ENCODE peak calls at places on chromosomes 16 and 17, in six cellular contexts. Q, F, U, B, H and K are unnamed samples.
A peak's percentile ranks its signal among the peaks of the same experiment; 100 is the strongest.

GRCh38 chr16:28915181-28915580 is 9.9 kb downstream of the RABEP2 start:
- DNase-seq in F (peak; percentile 59), Q (peak; percentile 17), U (no peak), B (peak; percentile 54), H (no peak), K (peak; percentile 83)

GRCh38 chr17:72432143-72432604 is 311.4 kb downstream of the SOX9 start:
- DNase-seq in Q (no peak), F (no peak), H (no peak), B (peak; percentile 50), U (no peak), K (no peak)

GRCh38 chr17:80117491-80118401 is 16.4 kb downstream of the GAA start:
- DNase-seq in U (no peak), H (no peak), Q (no peak), B (no peak), F (no peak), K (no peak)

GRCh38 chr17:64651889-64652288 is 10.2 kb downstream of the SMURF2 start:
- DNase-seq in B (peak; percentile 15), U (no peak), F (no peak), H (no peak), Q (no peak), K (peak; percentile 49)

GRCh38 chr17:18364166-18364565 is 816 bp upstream of the SHMT1 start:
- DNase-seq in H (no peak), U (no peak), B (no peak), F (no peak), Q (no peak), K (no peak)

GRCh38 chr16:87127061-87127765 is 190.0 kb downstream of the C16orf95 start:
- DNase-seq in H (no peak), U (peak; percentile 69), Q (peak; percentile 78), F (peak; percentile 86), B (peak; percentile 60), K (peak; percentile 71)

GRCh38 chr16:83940630-83941378 is 12.2 kb upstream of the OSGIN1 start:
- DNase-seq in F (no peak), B (no peak), U (no peak), Q (no peak), H (no peak), K (no peak)

GRCh38 chr17:13995856-13996635 is 73.3 kb upstream of the COX10 start:
- DNase-seq in B (peak; percentile 21), H (no peak), F (no peak), U (no peak), Q (no peak), K (no peak)

GRCh38 chr16:46591257-46591656 is 29.9 kb downstream of the SHCBP1 start:
- DNase-seq in U (no peak), F (no peak), B (no peak), Q (no peak), H (no peak), K (no peak)

GRCh38 chr17:73292031-73292531 is 19.7 kb downstream of the CDC42EP4 start:
- DNase-seq in F (peak; percentile 50), Q (peak; percentile 82), U (peak; percentile 87), B (peak; percentile 75), H (peak; percentile 70), K (peak; percentile 57)

GRCh38 chr16:2086812-2087425 is 39.1 kb downstream of the TSC2 start:
- DNase-seq in Q (no peak), B (no peak), F (no peak), U (no peak), H (no peak), K (no peak)

GRCh38 chr17:42076797-42077559 is 21.3 kb downstream of the ZNF385C start:
- DNase-seq in H (no peak), B (no peak), U (no peak), F (no peak), Q (no peak), K (no peak)

GRCh38 chr17:82914375-82914774 is 74.6 kb upstream of the ZNF750 start:
- DNase-seq in Q (no peak), B (no peak), U (no peak), H (no peak), F (peak; percentile 23), K (no peak)

GRCh38 chr16:86480444-86480843 is 29.9 kb upstream of the FOXF1 start:
- DNase-seq in F (no peak), B (no peak), H (no peak), U (no peak), Q (no peak), K (no peak)

GRCh38 chr16:17224859-17225258 is 245.9 kb downstream of the XYLT1 start:
- DNase-seq in F (peak; percentile 69), U (peak; percentile 89), B (peak; percentile 1), H (peak; percentile 85), Q (peak; percentile 70), K (peak; percentile 89)

GRCh38 chr17:75271955-75272847 is 1.2 kb upstream of the MIF4GD start:
- DNase-seq in U (peak; percentile 86), Q (peak; percentile 29), F (no peak), B (no peak), H (no peak), K (no peak)

GRCh38 chr17:6471531-6472465 is 27.5 kb downstream of the PIMREG start:
- DNase-seq in Q (peak; percentile 57), F (peak; percentile 76), U (no peak), B (peak; percentile 43), H (no peak), K (peak; percentile 64)

GRCh38 chr17:2386400-2387085 is 14.3 kb downstream of the MNT start:
- DNase-seq in H (no peak), Q (no peak), F (no peak), B (no peak), U (no peak), K (no peak)

GRCh38 chr16:48498761-48499600 is 111.0 kb downstream of the N4BP1 start:
- DNase-seq in Q (peak; percentile 50), F (peak; percentile 96), B (peak; percentile 94), U (peak; percentile 86), H (peak; percentile 88), K (peak; percentile 93)

GRCh38 chr17:79568661-79569060 is 42.2 kb downstream of the RBFOX3 start:
- DNase-seq in F (no peak), U (peak; percentile 55), H (no peak), Q (no peak), B (no peak), K (no peak)

GRCh38 chr17:81364278-81365147 is 30.7 kb upstream of the BAHCC1 start:
- DNase-seq in U (no peak), Q (no peak), B (no peak), F (no peak), H (no peak), K (no peak)

GRCh38 chr17:45430006-45430737 is 2.5 kb downstream of the ARHGAP27 start:
- DNase-seq in F (no peak), B (no peak), U (no peak), Q (no peak), H (no peak), K (no peak)

DNA sequence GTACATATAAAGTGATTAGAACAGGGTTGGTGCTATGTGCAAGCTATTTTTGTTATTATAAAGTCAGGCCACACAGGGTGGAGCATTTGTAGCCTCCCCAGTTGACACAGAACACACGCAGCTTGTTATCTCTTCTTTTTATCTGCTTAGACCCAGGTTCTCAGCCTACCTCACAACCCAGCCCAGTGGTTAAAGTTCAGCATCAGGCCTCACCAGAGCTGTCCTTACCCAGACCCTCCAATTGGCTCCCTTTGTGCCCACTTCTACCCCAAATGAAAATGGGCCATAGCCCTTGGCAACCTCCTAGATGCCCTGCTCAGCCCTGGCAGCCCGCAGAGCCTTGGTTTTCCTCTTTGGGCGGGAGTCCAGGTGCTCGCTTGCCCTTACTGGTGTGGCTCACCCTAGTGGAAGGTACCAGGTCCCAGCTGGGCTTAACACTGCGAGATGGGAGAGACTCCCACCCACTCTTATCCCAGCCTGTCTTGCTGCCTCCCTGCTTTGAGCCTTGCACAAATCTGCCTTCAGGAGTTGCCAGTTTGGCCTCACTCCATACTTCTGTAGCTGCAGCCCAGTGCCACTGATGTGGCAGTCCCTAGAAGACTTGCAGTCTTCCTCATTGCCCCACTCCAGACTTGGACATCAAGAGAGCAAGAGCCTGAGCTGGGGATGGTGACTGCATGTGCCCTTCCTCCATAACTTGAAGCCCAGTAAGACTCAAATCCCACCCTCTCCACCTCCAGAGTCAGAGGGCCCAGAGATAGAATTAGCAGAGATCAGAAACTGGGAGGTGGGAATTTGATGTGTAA is 1.2 kb upstream of the PIGS start:
- DNase-seq in H (no peak), B (no peak), Q (no peak), U (no peak), F (no peak), K (no peak)
- H3K4me3 ChIP-seq in H (no peak overlapping the region), B (no peak overlapping the region), Q (no peak overlapping the region), U (peak overlapping the region; percentile 97), F (no peak overlapping the region), K (no peak overlapping the region)

GRCh38 chr17:30228011-30228410 is 7.5 kb downstream of the SLC6A4 start:
- DNase-seq in F (no peak), U (no peak), Q (peak; percentile 38), H (no peak), B (no peak), K (no peak)

GRCh38 chr17:30232015-30232821 is 3.3 kb downstream of the SLC6A4 start:
- DNase-seq in U (no peak), H (no peak), B (no peak), Q (no peak), F (no peak), K (no peak)

GRCh38 chr17:30232822-30233427 is 2.6 kb downstream of the SLC6A4 start:
- DNase-seq in F (no peak), B (no peak), U (no peak), H (no peak), Q (no peak), K (no peak)

GRCh38 chr17:30229012-30229411 is 6.5 kb downstream of the SLC6A4 start:
- DNase-seq in U (no peak), F (no peak), Q (no peak), B (no peak), H (no peak), K (peak; percentile 26)

GRCh38 chr17:30230596-30231125 is 4.8 kb downstream of the SLC6A4 start:
- DNase-seq in H (no peak), F (no peak), B (no peak), U (no peak), Q (no peak), K (peak; percentile 34)
- TF ChIP-seq CTCF in H (no peak), F (no peak), B (no peak), U (no peak), Q (no peak), K (no peak)

GRCh38 chr16:58384437-58385055 is 7.7 kb upstream of the GINS3 start:
- DNase-seq in H (no peak), F (no peak), Q (no peak), U (no peak), B (no peak), K (no peak)
- H3K4me3 ChIP-seq in H (no peak overlapping the region), F (no peak overlapping the region), Q (no peak overlapping the region), U (no peak overlapping the region), B (no peak overlapping the region), K (no peak overlapping the region)

DNA sequence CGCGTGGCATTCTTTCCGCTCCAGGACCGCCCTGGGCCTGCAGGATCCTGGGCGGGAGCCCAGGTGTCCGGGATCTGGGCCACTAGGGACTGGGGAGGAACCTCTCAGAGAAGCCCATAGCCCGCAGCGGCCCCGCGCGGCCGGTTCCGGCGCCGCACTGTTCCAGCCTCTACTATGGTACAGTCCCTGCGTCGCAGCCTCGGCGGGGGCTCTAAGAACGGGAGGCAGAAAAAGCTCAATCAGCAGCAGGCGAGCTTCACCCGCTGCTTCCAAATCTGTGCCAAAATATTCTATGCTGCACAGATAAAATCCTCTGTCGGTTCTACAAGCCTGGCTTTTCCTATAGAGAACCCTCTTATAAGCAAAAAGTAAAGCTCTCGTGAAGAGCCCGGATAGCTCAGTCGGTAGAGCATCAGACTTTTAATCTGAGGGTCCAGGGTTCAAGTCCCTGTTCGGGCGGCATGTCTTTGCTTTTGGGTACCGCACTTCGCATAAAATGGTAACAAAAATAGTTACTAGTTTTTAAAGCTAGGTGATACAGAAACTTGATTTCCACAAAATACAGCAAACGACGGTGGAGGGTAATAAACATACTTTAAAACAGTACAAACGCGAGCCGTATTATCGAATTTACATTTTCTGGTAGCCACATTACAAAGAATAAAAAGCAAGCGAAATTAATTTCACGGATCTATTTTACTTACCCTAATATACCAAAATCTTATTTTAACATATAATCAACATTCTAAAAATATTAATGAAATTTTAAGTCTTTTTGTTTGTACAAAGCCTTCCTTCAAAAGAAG is 658 bp upstream of the ALOXE3 start:
- DNase-seq in F (peak; percentile 87), B (peak; percentile 83), H (peak; percentile 92), U (peak; percentile 96), Q (peak; percentile 83), K (peak; percentile 90)
- TF ChIP-seq CTCF in F (peak; percentile 96), B (peak; percentile 91), H (peak; percentile 95), U (peak; percentile 90), Q (peak; percentile 92), K (peak; percentile 89)